ENCODE peak calls at places on chromosome X, in nine cellular contexts. V is tibial artery, Q is GM12878, G is mammary epithelial cell, L is Caco-2, W is colonic mucosa, U is ascending aorta, I is brain microvascular endothelial cell, M is stomach. N is an unnamed sample.

GRCh38 chrX:5242091-5242790 is 986.4 kb downstream of the NLGN4X start:
- DNase-seq in V (no peak), Q (no peak), G (no peak), L (no peak), W (no peak), U (no peak), I (no peak), M (no peak), N (no peak)

GRCh38 chrX:8783100-8784098 is 17.8 kb downstream of the FAM9A start:
- DNase-seq in V (no peak), Q (no peak), G (no peak), L (no peak), W (peak; percentile 38), U (no peak), I (no peak), M (no peak), N (peak; percentile 37)

GRCh38 chrX:104309169-104309568 is 54.4 kb upstream of the ESX1 start:
- DNase-seq in V (no peak), Q (no peak), G (no peak), L (no peak), W (no peak), U (no peak), I (no peak), M (no peak), N (no peak)

GRCh38 chrX:20968996-20969395 is 405.2 kb upstream of the CNKSR2 start:
- DNase-seq in V (no peak), Q (no peak), G (peak; percentile 56), L (no peak), W (no peak), U (no peak), I (no peak), M (no peak), N (no peak)

GRCh38 chrX:102712967-102713677 is 874 bp downstream of the GPRASP2 start:
- DNase-seq in V (peak; percentile 72), Q (no peak), G (peak; percentile 40), L (peak; percentile 37), W (peak; percentile 61), U (no peak), I (peak; percentile 34), M (peak; percentile 42), N (no peak)

GRCh38 chrX:40153335-40154221 is 55.8 kb upstream of the BCOR start:
- DNase-seq in V (peak; percentile 73), Q (no peak), G (no peak), L (no peak), W (peak; percentile 71), U (no peak), I (no peak), M (peak; percentile 54), N (peak; percentile 64)

GRCh38 chrX:64698317-64698716 is 277.9 kb downstream of the ZC4H2 start:
- DNase-seq in V (no peak), Q (no peak), G (no peak), L (no peak), W (no peak), U (no peak), I (no peak), M (no peak), N (no peak)

GRCh38 chrX:136200466-136200865 is 50.7 kb downstream of the MAP7D3 start:
- DNase-seq in V (no peak), Q (no peak), G (peak; percentile 11), L (no peak), W (no peak), U (no peak), I (no peak), M (no peak), N (no peak)

GRCh38 chrX:12447448-12448154 is 309.3 kb downstream of the FRMPD4 start:
- DNase-seq in V (no peak), Q (no peak), G (peak; percentile 91), L (no peak), W (no peak), U (no peak), I (peak; percentile 65), M (no peak), N (no peak)

GRCh38 chrX:141183000-141183399 is 6.1 kb upstream of the LDOC1 start:
- DNase-seq in V (no peak), Q (no peak), G (no peak), L (no peak), W (no peak), U (no peak), I (no peak), M (no peak), N (no peak)

GRCh38 chrX:66163447-66163846 is 600 bp upstream of the HEPH start:
- DNase-seq in V (no peak), Q (peak; percentile 9), G (no peak), L (no peak), W (no peak), U (no peak), I (no peak), M (no peak), N (no peak)

GRCh38 chrX:66164470-66164869 is 423 bp downstream of the HEPH start:
- DNase-seq in V (no peak), Q (no peak), G (peak; percentile 1), L (no peak), W (no peak), U (no peak), I (no peak), M (no peak), N (no peak)

GRCh38 chrX:66163849-66164401 is at the start of gene HEPH:
- DNase-seq in V (no peak), Q (peak; percentile 12), G (peak; percentile 21), L (no peak), W (peak; percentile 52), U (no peak), I (no peak), M (no peak), N (no peak)

GRCh38 chrX:66164931-66165330 is 884 bp downstream of the HEPH start:
- DNase-seq in V (no peak), Q (no peak), G (no peak), L (no peak), W (no peak), U (no peak), I (no peak), M (no peak), N (no peak)

DNA sequence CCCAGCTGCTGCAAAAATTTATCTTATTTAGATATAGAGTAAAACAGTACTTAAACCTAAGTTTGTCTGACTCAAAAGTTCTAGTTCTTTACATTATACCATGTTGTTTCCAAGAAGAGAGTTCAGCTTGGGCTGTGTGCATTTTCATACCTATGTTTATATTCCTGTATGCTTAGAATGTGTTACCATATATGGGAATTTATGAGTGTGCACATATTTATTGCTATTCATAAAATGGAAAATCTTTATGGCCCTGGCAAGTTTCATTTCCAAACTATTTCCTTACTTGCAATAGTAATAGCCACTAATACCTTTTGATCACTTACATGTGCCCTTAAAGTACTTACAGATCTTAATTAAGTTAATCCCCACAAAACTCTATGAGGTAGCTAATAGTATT is 2.6 kb downstream of the HEPH start:
- DNase-seq in V (no peak), Q (no peak), G (no peak), L (no peak), W (no peak), U (no peak), I (no peak), M (no peak), N (no peak)
- H3K27me3 ChIP-seq in V (no peaks in the 10 kb centered on the region), Q (no peaks in the 10 kb centered on the region), G (no peaks in the 10 kb centered on the region), L (no peaks in the 10 kb centered on the region), W (no peaks in the 10 kb centered on the region), U (no peaks in the 10 kb centered on the region), I (no peaks in the 10 kb centered on the region), M (no peaks in the 10 kb centered on the region), N (no peaks in the 10 kb centered on the region)

DNA sequence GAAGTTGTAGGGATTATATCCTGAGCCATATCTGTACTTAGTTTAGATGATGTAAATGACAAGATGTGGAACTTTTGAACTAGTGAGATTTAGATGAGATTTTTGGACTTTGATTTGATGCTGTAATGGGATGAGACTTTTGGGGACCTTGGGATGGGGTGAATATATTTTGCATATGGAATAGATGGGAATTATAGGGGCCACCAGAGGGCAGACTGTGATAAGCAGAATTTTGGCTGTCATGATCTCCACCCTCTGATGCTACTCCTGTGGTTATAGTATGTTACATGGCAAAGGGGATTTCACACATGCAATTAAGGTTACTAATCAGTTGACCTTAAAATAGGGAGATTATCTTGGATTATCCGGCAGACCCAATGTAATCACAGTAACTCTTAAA is 214.0 kb upstream of the NHS start:
- DNase-seq in V (no peak), Q (no peak), G (no peak), L (no peak), W (no peak), U (no peak), I (no peak), M (no peak), N (no peak)
- TF ChIP-seq CTCF in V (no peak), Q (no peak), G (peak; percentile 21), L (peak; percentile 7), W (no peak), U (no peak), I (peak; percentile 30), M (no peak), N (no peak)

GRCh38 chrX:15335135-15336022 is at the start of gene PIGA:
- DNase-seq in V (peak; percentile 97), Q (peak; percentile 82), G (peak; percentile 96), L (peak; percentile 95), W (peak; percentile 94), U (peak; percentile 88), I (peak; percentile 96), M (peak; percentile 94), N (peak; percentile 95)
- H3K27me3 ChIP-seq in V (no peaks in the 10 kb centered on the region), Q (no peaks in the 10 kb centered on the region), G (peaks cover 9% of the 10 kb centered on the region), L (no peaks in the 10 kb centered on the region), W (peaks cover 6% of the 10 kb centered on the region), U (no peaks in the 10 kb centered on the region), I (no peaks in the 10 kb centered on the region), M (no peaks in the 10 kb centered on the region), N (no peaks in the 10 kb centered on the region)

GRCh38 chrX:131649741-131650140 is 105.9 kb downstream of the OR13H1 start:
- DNase-seq in V (no peak), Q (no peak), G (no peak), L (no peak), W (no peak), U (no peak), I (no peak), M (no peak), N (no peak)

DNA sequence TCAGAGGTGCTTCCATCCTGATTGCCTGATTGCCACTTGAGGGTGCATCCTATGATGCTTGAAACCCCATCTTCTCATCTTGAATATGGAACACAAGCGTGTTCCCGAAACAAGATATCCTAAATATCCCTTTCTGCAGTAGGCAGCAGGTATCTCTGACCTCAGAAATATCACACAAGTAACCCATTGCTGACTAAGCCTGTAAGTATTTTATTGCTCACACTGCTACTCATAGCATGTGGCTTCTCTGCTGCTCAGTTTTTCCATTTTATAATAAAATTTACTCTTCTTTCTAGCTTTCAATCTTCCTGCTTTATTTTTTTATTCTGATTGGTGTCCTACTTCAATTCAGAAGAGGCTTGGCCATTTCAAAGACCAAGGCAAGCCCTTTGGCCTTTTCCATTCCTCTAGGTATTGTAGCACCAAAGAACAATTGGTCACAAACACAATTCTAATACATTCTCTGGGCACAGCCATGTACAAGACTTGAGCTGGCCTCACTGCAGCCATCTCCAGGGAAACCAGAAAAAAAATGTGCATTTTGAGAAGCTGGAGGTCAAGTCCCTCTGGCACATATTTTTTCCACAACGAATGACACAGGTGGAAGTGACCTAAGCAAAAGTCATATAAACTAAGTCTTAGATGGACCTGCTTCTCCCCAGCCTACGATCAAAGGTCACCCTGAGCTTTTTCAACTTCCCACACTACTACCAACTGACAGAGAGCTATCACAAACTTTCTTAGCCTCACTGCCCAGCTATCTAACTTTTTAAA is 107.0 kb downstream of the OR13H1 start:
- DNase-seq in V (no peak), Q (no peak), G (peak; percentile 2), L (no peak), W (no peak), U (no peak), I (no peak), M (no peak), N (no peak)
- TF ChIP-seq CTCF in V (no peak), Q (no peak), G (no peak), L (no peak), W (no peak), U (no peak), I (no peak), M (no peak), N (no peak)